ENCODE peak calls at places on chromosomes 4 and X, in seven cellular contexts. One of them, this sample, is unnamed.

GRCh38 chr4:74975082-74975481 is 42.2 kb downstream of the PARM1 start:
- DNase-seq in sigmoid colon: no peak
- DNase-seq in HFF-Myc: no peak
- DNase-seq in tibial nerve: no peak
- DNase-seq in bronchial epithelial cell: no peak
- DNase-seq in heart left ventricle: no peak
- DNase-seq in kidney epithelial cell: no peak
- DNase-seq in this sample: no peak

GRCh38 chrX:97000682-97001393 is 117.1 kb downstream of the RPA4 start:
- DNase-seq in sigmoid colon: no peak
- DNase-seq in HFF-Myc: no peak
- DNase-seq in tibial nerve: no peak
- DNase-seq in bronchial epithelial cell: no peak
- DNase-seq in heart left ventricle: no peak
- DNase-seq in kidney epithelial cell: no peak
- DNase-seq in this sample: no peak

GRCh38 chr4:91958651-91959050 is 345.1 kb upstream of the GRID2 start:
- DNase-seq in sigmoid colon: no peak
- DNase-seq in HFF-Myc: no peak
- DNase-seq in tibial nerve: no peak
- DNase-seq in bronchial epithelial cell: no peak
- DNase-seq in heart left ventricle: no peak
- DNase-seq in kidney epithelial cell: no peak
- DNase-seq in this sample: no peak

GRCh38 chr4:177251237-177251636 is 58.4 kb upstream of the NEIL3 start:
- DNase-seq in sigmoid colon: no peak
- DNase-seq in HFF-Myc: no peak
- DNase-seq in tibial nerve: no peak
- DNase-seq in bronchial epithelial cell: no peak
- DNase-seq in heart left ventricle: no peak
- DNase-seq in kidney epithelial cell: no peak
- DNase-seq in this sample: no peak

GRCh38 chr4:140123666-140124377 is 30.2 kb downstream of the MAML3 start:
- DNase-seq in sigmoid colon: no peak
- DNase-seq in HFF-Myc: no peak
- DNase-seq in tibial nerve: no peak
- DNase-seq in bronchial epithelial cell: no peak
- DNase-seq in heart left ventricle: no peak
- DNase-seq in kidney epithelial cell: no peak
- DNase-seq in this sample: no peak

GRCh38 chr4:30720656-30721352 is 635 bp downstream of the PCDH7 start:
- DNase-seq in sigmoid colon: peak
- DNase-seq in HFF-Myc: no peak
- DNase-seq in tibial nerve: no peak
- DNase-seq in bronchial epithelial cell: no peak
- DNase-seq in heart left ventricle: peak
- DNase-seq in kidney epithelial cell: no peak
- DNase-seq in this sample: no peak

GRCh38 chrX:78522601-78523000 is 136.5 kb downstream of the RTL3 start:
- DNase-seq in sigmoid colon: no peak
- DNase-seq in HFF-Myc: no peak
- DNase-seq in tibial nerve: no peak
- DNase-seq in bronchial epithelial cell: peak
- DNase-seq in heart left ventricle: no peak
- DNase-seq in kidney epithelial cell: no peak
- DNase-seq in this sample: no peak

GRCh38 chr4:173834151-173834550 is 304.1 kb upstream of the HAND2 start:
- DNase-seq in sigmoid colon: no peak
- DNase-seq in HFF-Myc: no peak
- DNase-seq in tibial nerve: no peak
- DNase-seq in bronchial epithelial cell: peak
- DNase-seq in heart left ventricle: no peak
- DNase-seq in kidney epithelial cell: no peak
- DNase-seq in this sample: no peak

GRCh38 chr4:158532556-158533231 is 11.0 kb downstream of the RXFP1 start:
- DNase-seq in sigmoid colon: no peak
- DNase-seq in HFF-Myc: no peak
- DNase-seq in tibial nerve: no peak
- DNase-seq in bronchial epithelial cell: no peak
- DNase-seq in heart left ventricle: no peak
- DNase-seq in kidney epithelial cell: no peak
- DNase-seq in this sample: no peak

GRCh38 chr4:173230077-173230476 is 61.5 kb downstream of the GALNT7 start:
- DNase-seq in sigmoid colon: no peak
- DNase-seq in HFF-Myc: no peak
- DNase-seq in tibial nerve: no peak
- DNase-seq in bronchial epithelial cell: no peak
- DNase-seq in heart left ventricle: no peak
- DNase-seq in kidney epithelial cell: no peak
- DNase-seq in this sample: no peak

GRCh38 chr4:138938371-138938699 is 77.2 kb upstream of the NOCT start:
- DNase-seq in sigmoid colon: no peak
- DNase-seq in HFF-Myc: peak
- DNase-seq in tibial nerve: no peak
- DNase-seq in bronchial epithelial cell: peak
- DNase-seq in heart left ventricle: no peak
- DNase-seq in kidney epithelial cell: no peak
- DNase-seq in this sample: no peak

GRCh38 chrX:34918856-34919255 is 23.7 kb upstream of the FAM47B start:
- DNase-seq in sigmoid colon: no peak
- DNase-seq in HFF-Myc: peak
- DNase-seq in tibial nerve: no peak
- DNase-seq in bronchial epithelial cell: peak
- DNase-seq in heart left ventricle: no peak
- DNase-seq in kidney epithelial cell: peak
- DNase-seq in this sample: no peak

GRCh38 chrX:96405842-96406241 is 278.8 kb upstream of the DIAPH2 start:
- DNase-seq in sigmoid colon: no peak
- DNase-seq in HFF-Myc: no peak
- DNase-seq in tibial nerve: no peak
- DNase-seq in bronchial epithelial cell: no peak
- DNase-seq in heart left ventricle: no peak
- DNase-seq in kidney epithelial cell: no peak
- DNase-seq in this sample: no peak

GRCh38 chr4:169851750-169852149 is 94.0 kb upstream of the HPF1 start:
- DNase-seq in sigmoid colon: no peak
- DNase-seq in HFF-Myc: no peak
- DNase-seq in tibial nerve: no peak
- DNase-seq in bronchial epithelial cell: no peak
- DNase-seq in heart left ventricle: no peak
- DNase-seq in kidney epithelial cell: no peak
- DNase-seq in this sample: no peak

GRCh38 chrX:133081990-133082389 is 14.9 kb downstream of the USP26 start:
- DNase-seq in sigmoid colon: no peak
- DNase-seq in HFF-Myc: no peak
- DNase-seq in tibial nerve: no peak
- DNase-seq in bronchial epithelial cell: no peak
- DNase-seq in heart left ventricle: no peak
- DNase-seq in kidney epithelial cell: no peak
- DNase-seq in this sample: no peak

GRCh38 chrX:115563633-115564182 is 2.7 kb downstream of the PLS3 start:
- DNase-seq in sigmoid colon: no peak
- DNase-seq in HFF-Myc: no peak
- DNase-seq in tibial nerve: no peak
- DNase-seq in bronchial epithelial cell: no peak
- DNase-seq in heart left ventricle: no peak
- DNase-seq in kidney epithelial cell: no peak
- DNase-seq in this sample: no peak

GRCh38 chr4:166386491-166387367 is 513.7 kb downstream of the TLL1 start:
- DNase-seq in sigmoid colon: no peak
- DNase-seq in HFF-Myc: no peak
- DNase-seq in tibial nerve: no peak
- DNase-seq in bronchial epithelial cell: peak
- DNase-seq in heart left ventricle: no peak
- DNase-seq in kidney epithelial cell: no peak
- DNase-seq in this sample: no peak

GRCh38 chrX:1462596-1463251 is 10.0 kb upstream of the ASMTL start:
- DNase-seq in sigmoid colon: peak
- DNase-seq in HFF-Myc: no peak
- DNase-seq in tibial nerve: no peak
- DNase-seq in bronchial epithelial cell: peak
- DNase-seq in heart left ventricle: peak
- DNase-seq in kidney epithelial cell: no peak
- DNase-seq in this sample: peak

GRCh38 chr4:173793937-173794510 is 264.0 kb upstream of the HAND2 start:
- DNase-seq in sigmoid colon: no peak
- DNase-seq in HFF-Myc: no peak
- DNase-seq in tibial nerve: no peak
- DNase-seq in bronchial epithelial cell: no peak
- DNase-seq in heart left ventricle: no peak
- DNase-seq in kidney epithelial cell: no peak
- DNase-seq in this sample: no peak

GRCh38 chr4:40216622-40217366 is 20.0 kb downstream of the RHOH start:
- DNase-seq in sigmoid colon: no peak
- DNase-seq in HFF-Myc: no peak
- DNase-seq in tibial nerve: no peak
- DNase-seq in bronchial epithelial cell: no peak
- DNase-seq in heart left ventricle: no peak
- DNase-seq in kidney epithelial cell: no peak
- DNase-seq in this sample: no peak

GRCh38 chr4:112637552-112637866 is 566 bp downstream of the LARP7 start:
- DNase-seq in sigmoid colon: no peak
- DNase-seq in HFF-Myc: no peak
- DNase-seq in tibial nerve: no peak
- DNase-seq in bronchial epithelial cell: no peak
- DNase-seq in heart left ventricle: no peak
- DNase-seq in kidney epithelial cell: no peak
- DNase-seq in this sample: no peak

GRCh38 chrX:110250847-110251246 is 67.0 kb downstream of the AMMECR1 start:
- DNase-seq in sigmoid colon: no peak
- DNase-seq in HFF-Myc: no peak
- DNase-seq in tibial nerve: no peak
- DNase-seq in bronchial epithelial cell: no peak
- DNase-seq in heart left ventricle: no peak
- DNase-seq in kidney epithelial cell: no peak
- DNase-seq in this sample: no peak

DNA sequence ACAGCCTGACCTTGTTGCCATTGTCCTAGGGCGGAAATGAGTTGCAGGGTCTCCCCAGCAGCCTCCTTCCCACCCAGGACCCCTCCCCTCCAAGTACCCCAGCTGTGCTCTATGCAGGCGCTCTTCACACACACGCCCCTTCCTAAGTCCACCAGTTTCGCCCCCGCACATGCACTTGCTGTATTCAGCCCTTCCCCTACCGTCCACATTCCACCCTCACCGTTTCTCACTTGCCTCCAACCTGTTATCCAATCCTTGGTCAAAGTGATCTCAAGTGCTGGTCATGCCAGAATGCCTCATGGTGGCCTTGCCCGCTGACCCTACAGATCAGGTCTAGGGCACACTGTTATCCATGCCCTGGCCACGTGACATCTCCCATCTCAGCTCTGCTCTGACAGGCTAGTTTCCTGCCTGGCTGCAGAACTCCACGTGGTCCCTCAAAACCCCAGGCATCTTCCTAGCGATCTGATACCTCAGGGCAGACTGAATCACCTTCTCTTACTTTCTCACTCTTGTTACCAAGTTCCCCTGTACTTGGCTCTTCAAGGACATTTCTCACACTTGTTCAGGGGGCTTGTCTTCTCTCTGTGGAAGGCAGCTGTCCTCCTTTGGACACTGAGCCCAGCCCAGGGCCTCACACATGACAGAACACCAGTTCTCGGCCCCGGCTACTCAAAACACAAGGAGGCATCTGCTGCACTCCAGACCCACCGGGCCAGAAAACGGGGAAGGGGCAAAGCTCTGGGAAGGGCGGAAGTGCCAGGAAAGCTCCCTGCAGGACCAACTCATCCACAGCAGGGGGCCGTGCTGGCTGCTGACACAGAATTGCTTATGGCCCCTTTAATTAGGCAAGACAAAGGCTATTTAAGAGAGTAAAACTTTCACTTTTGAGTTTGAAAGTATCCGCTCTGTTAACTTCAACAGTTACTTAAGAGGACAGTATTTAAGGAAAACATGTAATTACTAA is 39.9 kb downstream of the NSG1 start:
- DNase-seq in sigmoid colon: peak
- DNase-seq in HFF-Myc: no peak
- DNase-seq in tibial nerve: no peak
- DNase-seq in bronchial epithelial cell: peak
- DNase-seq in heart left ventricle: no peak
- DNase-seq in kidney epithelial cell: peak
- DNase-seq in this sample: no peak
- TF ChIP-seq CTCF in sigmoid colon: no peak
- TF ChIP-seq CTCF in HFF-Myc: no peak
- TF ChIP-seq CTCF in tibial nerve: no peak
- TF ChIP-seq CTCF in bronchial epithelial cell: no peak
- TF ChIP-seq CTCF in heart left ventricle: no peak
- TF ChIP-seq CTCF in kidney epithelial cell: peak
- TF ChIP-seq CTCF in this sample: no peak

GRCh38 chr4:155758500-155759371 is at the start of gene GUCY1B1:
- DNase-seq in sigmoid colon: peak
- DNase-seq in HFF-Myc: peak
- DNase-seq in tibial nerve: peak
- DNase-seq in bronchial epithelial cell: peak
- DNase-seq in heart left ventricle: peak
- DNase-seq in kidney epithelial cell: peak
- DNase-seq in this sample: peak
- TF ChIP-seq CTCF in sigmoid colon: peak
- TF ChIP-seq CTCF in HFF-Myc: no peak
- TF ChIP-seq CTCF in tibial nerve: peak
- TF ChIP-seq CTCF in bronchial epithelial cell: peak
- TF ChIP-seq CTCF in heart left ventricle: peak
- TF ChIP-seq CTCF in kidney epithelial cell: peak
- TF ChIP-seq CTCF in this sample: no peak

GRCh38 chrX:49155243-49155899 is 7.2 kb upstream of the MAGIX start:
- DNase-seq in sigmoid colon: peak
- DNase-seq in HFF-Myc: no peak
- DNase-seq in tibial nerve: no peak
- DNase-seq in bronchial epithelial cell: peak
- DNase-seq in heart left ventricle: no peak
- DNase-seq in kidney epithelial cell: no peak
- DNase-seq in this sample: no peak

GRCh38 chrX:49160908-49161307 is 1.6 kb upstream of the MAGIX start:
- DNase-seq in sigmoid colon: no peak
- DNase-seq in HFF-Myc: no peak
- DNase-seq in tibial nerve: no peak
- DNase-seq in bronchial epithelial cell: no peak
- DNase-seq in heart left ventricle: no peak
- DNase-seq in kidney epithelial cell: no peak
- DNase-seq in this sample: no peak

GRCh38 chrX:49157194-49157593 is 5.4 kb upstream of the MAGIX start:
- DNase-seq in sigmoid colon: no peak
- DNase-seq in HFF-Myc: no peak
- DNase-seq in tibial nerve: no peak
- DNase-seq in bronchial epithelial cell: no peak
- DNase-seq in heart left ventricle: no peak
- DNase-seq in kidney epithelial cell: no peak
- DNase-seq in this sample: no peak

GRCh38 chrX:49153467-49153866 is 9.1 kb upstream of the MAGIX start:
- DNase-seq in sigmoid colon: no peak
- DNase-seq in HFF-Myc: no peak
- DNase-seq in tibial nerve: no peak
- DNase-seq in bronchial epithelial cell: no peak
- DNase-seq in heart left ventricle: no peak
- DNase-seq in kidney epithelial cell: no peak
- DNase-seq in this sample: no peak

GRCh38 chrX:49155900-49156837 is 6.4 kb upstream of the MAGIX start:
- DNase-seq in sigmoid colon: peak
- DNase-seq in HFF-Myc: no peak
- DNase-seq in tibial nerve: peak
- DNase-seq in bronchial epithelial cell: peak
- DNase-seq in heart left ventricle: peak
- DNase-seq in kidney epithelial cell: no peak
- DNase-seq in this sample: peak
- TF ChIP-seq CTCF in sigmoid colon: peak
- TF ChIP-seq CTCF in HFF-Myc: peak
- TF ChIP-seq CTCF in tibial nerve: peak
- TF ChIP-seq CTCF in bronchial epithelial cell: peak
- TF ChIP-seq CTCF in heart left ventricle: peak
- TF ChIP-seq CTCF in kidney epithelial cell: peak
- TF ChIP-seq CTCF in this sample: no peak

GRCh38 chr4:78669453-78669852 is 106.7 kb upstream of the BMP2K start:
- DNase-seq in sigmoid colon: no peak
- DNase-seq in HFF-Myc: no peak
- DNase-seq in tibial nerve: no peak
- DNase-seq in bronchial epithelial cell: no peak
- DNase-seq in heart left ventricle: no peak
- DNase-seq in kidney epithelial cell: no peak
- DNase-seq in this sample: no peak
- TF ChIP-seq CTCF in sigmoid colon: no peak
- TF ChIP-seq CTCF in HFF-Myc: no peak
- TF ChIP-seq CTCF in tibial nerve: no peak
- TF ChIP-seq CTCF in bronchial epithelial cell: peak
- TF ChIP-seq CTCF in heart left ventricle: no peak
- TF ChIP-seq CTCF in kidney epithelial cell: peak
- TF ChIP-seq CTCF in this sample: no peak